ENCODE peak calls at places on chromosomes 1 and 21, in seven cellular contexts. One of them, this sample, is unnamed.

GRCh38 chr1:80656628-80657019 is 1144.1 kb upstream of the ADGRL2 start:
- DNase-seq in non-pigmented ciliary epithelial cell: no peak
- DNase-seq in EL: peak; percentile 18
- DNase-seq in left colon: no peak
- DNase-seq in choroid plexus epithelial cell: peak; percentile 2
- DNase-seq in stimulated activated naive B cell treated with anti-CD40 and anti-IgM and Interleukin-4, amounts not matched to agents 10 μg/mL and 1 μg/mL and 100 μg/mL, for 72 hours: no peak
- DNase-seq in T follicular helper cell: no peak
- DNase-seq in this sample: no peak

GRCh38 chr1:233010164-233010563 is 59.8 kb downstream of the NTPCR start:
- DNase-seq in left colon: no peak
- DNase-seq in stimulated activated naive B cell treated with anti-CD40 and anti-IgM and Interleukin-4, amounts not matched to agents 10 μg/mL and 1 μg/mL and 100 μg/mL, for 72 hours: no peak
- DNase-seq in choroid plexus epithelial cell: no peak
- DNase-seq in non-pigmented ciliary epithelial cell: no peak
- DNase-seq in T follicular helper cell: no peak
- DNase-seq in EL: peak; percentile 69
- DNase-seq in this sample: no peak

GRCh38 chr1:28737245-28738137 is 751 bp downstream of the YTHDF2 start:
- DNase-seq in EL: peak; percentile 56
- DNase-seq in choroid plexus epithelial cell: peak; percentile 45
- DNase-seq in stimulated activated naive B cell treated with anti-CD40 and anti-IgM and Interleukin-4, amounts not matched to agents 10 μg/mL and 1 μg/mL and 100 μg/mL, for 72 hours: peak; percentile 28
- DNase-seq in left colon: peak; percentile 62
- DNase-seq in non-pigmented ciliary epithelial cell: no peak
- DNase-seq in T follicular helper cell: peak; percentile 27
- DNase-seq in this sample: peak; percentile 68

GRCh38 chr1:227748496-227749182 is 13.4 kb downstream of the SNAP47 start:
- DNase-seq in non-pigmented ciliary epithelial cell: no peak
- DNase-seq in stimulated activated naive B cell treated with anti-CD40 and anti-IgM and Interleukin-4, amounts not matched to agents 10 μg/mL and 1 μg/mL and 100 μg/mL, for 72 hours: no peak
- DNase-seq in choroid plexus epithelial cell: no peak
- DNase-seq in left colon: no peak
- DNase-seq in EL: no peak
- DNase-seq in T follicular helper cell: no peak
- DNase-seq in this sample: no peak

GRCh38 chr1:89822999-89823628 is 2.3 kb downstream of the LRRC8D start:
- DNase-seq in choroid plexus epithelial cell: peak; percentile 79
- DNase-seq in left colon: no peak
- DNase-seq in non-pigmented ciliary epithelial cell: no peak
- DNase-seq in stimulated activated naive B cell treated with anti-CD40 and anti-IgM and Interleukin-4, amounts not matched to agents 10 μg/mL and 1 μg/mL and 100 μg/mL, for 72 hours: no peak
- DNase-seq in EL: peak; percentile 36
- DNase-seq in T follicular helper cell: no peak
- DNase-seq in this sample: no peak

GRCh38 chr1:95018602-95019369 is 54.0 kb downstream of the ALG14 start:
- DNase-seq in EL: peak; percentile 51
- DNase-seq in non-pigmented ciliary epithelial cell: no peak
- DNase-seq in choroid plexus epithelial cell: peak; percentile 38
- DNase-seq in stimulated activated naive B cell treated with anti-CD40 and anti-IgM and Interleukin-4, amounts not matched to agents 10 μg/mL and 1 μg/mL and 100 μg/mL, for 72 hours: no peak
- DNase-seq in T follicular helper cell: no peak
- DNase-seq in left colon: no peak
- DNase-seq in this sample: no peak

GRCh38 chr1:216722841-216723240 is 388 bp downstream of the ESRRG start:
- DNase-seq in non-pigmented ciliary epithelial cell: no peak
- DNase-seq in left colon: no peak
- DNase-seq in choroid plexus epithelial cell: no peak
- DNase-seq in EL: no peak
- DNase-seq in stimulated activated naive B cell treated with anti-CD40 and anti-IgM and Interleukin-4, amounts not matched to agents 10 μg/mL and 1 μg/mL and 100 μg/mL, for 72 hours: no peak
- DNase-seq in T follicular helper cell: no peak
- DNase-seq in this sample: no peak

GRCh38 chr1:28601696-28602095 is 9.6 kb downstream of the RAB42 start:
- DNase-seq in left colon: no peak
- DNase-seq in choroid plexus epithelial cell: peak; percentile 93
- DNase-seq in EL: peak; percentile 96
- DNase-seq in T follicular helper cell: no peak
- DNase-seq in non-pigmented ciliary epithelial cell: peak; percentile 83
- DNase-seq in stimulated activated naive B cell treated with anti-CD40 and anti-IgM and Interleukin-4, amounts not matched to agents 10 μg/mL and 1 μg/mL and 100 μg/mL, for 72 hours: no peak
- DNase-seq in this sample: peak; percentile 26

GRCh38 chr1:226047495-226047894 is 15.0 kb upstream of the H3-3A start:
- DNase-seq in T follicular helper cell: no peak
- DNase-seq in non-pigmented ciliary epithelial cell: no peak
- DNase-seq in left colon: no peak
- DNase-seq in stimulated activated naive B cell treated with anti-CD40 and anti-IgM and Interleukin-4, amounts not matched to agents 10 μg/mL and 1 μg/mL and 100 μg/mL, for 72 hours: no peak
- DNase-seq in choroid plexus epithelial cell: peak; percentile 70
- DNase-seq in EL: no peak
- DNase-seq in this sample: no peak

GRCh38 chr1:186498695-186499389 is 37.9 kb upstream of the PDC start:
- DNase-seq in T follicular helper cell: no peak
- DNase-seq in left colon: no peak
- DNase-seq in EL: peak; percentile 83
- DNase-seq in non-pigmented ciliary epithelial cell: peak; percentile 54
- DNase-seq in stimulated activated naive B cell treated with anti-CD40 and anti-IgM and Interleukin-4, amounts not matched to agents 10 μg/mL and 1 μg/mL and 100 μg/mL, for 72 hours: no peak
- DNase-seq in choroid plexus epithelial cell: peak; percentile 58
- DNase-seq in this sample: no peak

GRCh38 chr1:100443739-100444571 is 91.6 kb downstream of the CDC14A start:
- DNase-seq in T follicular helper cell: no peak
- DNase-seq in left colon: no peak
- DNase-seq in choroid plexus epithelial cell: peak; percentile 67
- DNase-seq in EL: peak; percentile 43
- DNase-seq in non-pigmented ciliary epithelial cell: peak; percentile 28
- DNase-seq in stimulated activated naive B cell treated with anti-CD40 and anti-IgM and Interleukin-4, amounts not matched to agents 10 μg/mL and 1 μg/mL and 100 μg/mL, for 72 hours: no peak
- DNase-seq in this sample: no peak

GRCh38 chr1:76303348-76303712 is 228.8 kb downstream of the ST6GALNAC3 start:
- DNase-seq in stimulated activated naive B cell treated with anti-CD40 and anti-IgM and Interleukin-4, amounts not matched to agents 10 μg/mL and 1 μg/mL and 100 μg/mL, for 72 hours: no peak
- DNase-seq in left colon: no peak
- DNase-seq in T follicular helper cell: no peak
- DNase-seq in non-pigmented ciliary epithelial cell: no peak
- DNase-seq in choroid plexus epithelial cell: peak; percentile 7
- DNase-seq in EL: no peak
- DNase-seq in this sample: no peak

GRCh38 chr1:180171691-180172090 is 17.0 kb downstream of the QSOX1 start:
- DNase-seq in choroid plexus epithelial cell: no peak
- DNase-seq in T follicular helper cell: no peak
- DNase-seq in non-pigmented ciliary epithelial cell: no peak
- DNase-seq in left colon: no peak
- DNase-seq in EL: no peak
- DNase-seq in stimulated activated naive B cell treated with anti-CD40 and anti-IgM and Interleukin-4, amounts not matched to agents 10 μg/mL and 1 μg/mL and 100 μg/mL, for 72 hours: no peak
- DNase-seq in this sample: no peak

GRCh38 chr1:26959722-26960624 is at the start of gene KDF1:
- DNase-seq in T follicular helper cell: peak; percentile 45
- DNase-seq in non-pigmented ciliary epithelial cell: no peak
- DNase-seq in EL: no peak
- DNase-seq in stimulated activated naive B cell treated with anti-CD40 and anti-IgM and Interleukin-4, amounts not matched to agents 10 μg/mL and 1 μg/mL and 100 μg/mL, for 72 hours: peak; percentile 10
- DNase-seq in left colon: peak; percentile 91
- DNase-seq in choroid plexus epithelial cell: no peak
- DNase-seq in this sample: no peak

GRCh38 chr21:35381743-35382310 is 332.7 kb upstream of the RUNX1 start:
- DNase-seq in T follicular helper cell: no peak
- DNase-seq in choroid plexus epithelial cell: no peak
- DNase-seq in non-pigmented ciliary epithelial cell: no peak
- DNase-seq in left colon: no peak
- DNase-seq in stimulated activated naive B cell treated with anti-CD40 and anti-IgM and Interleukin-4, amounts not matched to agents 10 μg/mL and 1 μg/mL and 100 μg/mL, for 72 hours: no peak
- DNase-seq in EL: no peak
- DNase-seq in this sample: no peak

GRCh38 chr1:116571215-116571919 is 541 bp upstream of the CD58 start:
- DNase-seq in left colon: no peak
- DNase-seq in choroid plexus epithelial cell: no peak
- DNase-seq in non-pigmented ciliary epithelial cell: no peak
- DNase-seq in T follicular helper cell: no peak
- DNase-seq in EL: no peak
- DNase-seq in stimulated activated naive B cell treated with anti-CD40 and anti-IgM and Interleukin-4, amounts not matched to agents 10 μg/mL and 1 μg/mL and 100 μg/mL, for 72 hours: no peak
- DNase-seq in this sample: no peak

GRCh38 chr1:26017606-26018005 is 4.0 kb upstream of the EXTL1 start:
- DNase-seq in T follicular helper cell: no peak
- DNase-seq in choroid plexus epithelial cell: no peak
- DNase-seq in left colon: no peak
- DNase-seq in non-pigmented ciliary epithelial cell: no peak
- DNase-seq in stimulated activated naive B cell treated with anti-CD40 and anti-IgM and Interleukin-4, amounts not matched to agents 10 μg/mL and 1 μg/mL and 100 μg/mL, for 72 hours: no peak
- DNase-seq in EL: peak; percentile 54
- DNase-seq in this sample: no peak

GRCh38 chr1:56202743-56203142 is 376.6 kb downstream of the PLPP3 start:
- DNase-seq in T follicular helper cell: no peak
- DNase-seq in non-pigmented ciliary epithelial cell: no peak
- DNase-seq in choroid plexus epithelial cell: no peak
- DNase-seq in EL: no peak
- DNase-seq in stimulated activated naive B cell treated with anti-CD40 and anti-IgM and Interleukin-4, amounts not matched to agents 10 μg/mL and 1 μg/mL and 100 μg/mL, for 72 hours: no peak
- DNase-seq in left colon: no peak
- DNase-seq in this sample: no peak

GRCh38 chr1:62508187-62508758 is 71.4 kb downstream of the USP1 start:
- DNase-seq in stimulated activated naive B cell treated with anti-CD40 and anti-IgM and Interleukin-4, amounts not matched to agents 10 μg/mL and 1 μg/mL and 100 μg/mL, for 72 hours: no peak
- DNase-seq in choroid plexus epithelial cell: peak; percentile 80
- DNase-seq in T follicular helper cell: no peak
- DNase-seq in left colon: no peak
- DNase-seq in non-pigmented ciliary epithelial cell: peak; percentile 18
- DNase-seq in EL: peak; percentile 44
- DNase-seq in this sample: peak; percentile 34

GRCh38 chr1:201324306-201324705 is 41.0 kb downstream of the PKP1 start:
- DNase-seq in EL: no peak
- DNase-seq in stimulated activated naive B cell treated with anti-CD40 and anti-IgM and Interleukin-4, amounts not matched to agents 10 μg/mL and 1 μg/mL and 100 μg/mL, for 72 hours: no peak
- DNase-seq in choroid plexus epithelial cell: no peak
- DNase-seq in T follicular helper cell: no peak
- DNase-seq in left colon: no peak
- DNase-seq in non-pigmented ciliary epithelial cell: no peak
- DNase-seq in this sample: no peak

GRCh38 chr1:67618285-67619018 is 66.5 kb upstream of the GADD45A start:
- DNase-seq in choroid plexus epithelial cell: peak; percentile 96
- DNase-seq in stimulated activated naive B cell treated with anti-CD40 and anti-IgM and Interleukin-4, amounts not matched to agents 10 μg/mL and 1 μg/mL and 100 μg/mL, for 72 hours: no peak
- DNase-seq in EL: peak; percentile 75
- DNase-seq in left colon: peak; percentile 24
- DNase-seq in non-pigmented ciliary epithelial cell: peak; percentile 83
- DNase-seq in T follicular helper cell: no peak
- DNase-seq in this sample: no peak

GRCh38 chr1:183543619-183544204 is 46.5 kb downstream of the NCF2 start:
- DNase-seq in stimulated activated naive B cell treated with anti-CD40 and anti-IgM and Interleukin-4, amounts not matched to agents 10 μg/mL and 1 μg/mL and 100 μg/mL, for 72 hours: no peak
- DNase-seq in choroid plexus epithelial cell: peak; percentile 87
- DNase-seq in T follicular helper cell: no peak
- DNase-seq in EL: peak; percentile 58
- DNase-seq in left colon: no peak
- DNase-seq in non-pigmented ciliary epithelial cell: peak; percentile 36
- DNase-seq in this sample: peak; percentile 23

GRCh38 chr1:223702735-223703667 is 9.3 kb upstream of the CAPN2 start:
- DNase-seq in stimulated activated naive B cell treated with anti-CD40 and anti-IgM and Interleukin-4, amounts not matched to agents 10 μg/mL and 1 μg/mL and 100 μg/mL, for 72 hours: no peak
- DNase-seq in left colon: no peak
- DNase-seq in choroid plexus epithelial cell: no peak
- DNase-seq in EL: peak; percentile 82
- DNase-seq in non-pigmented ciliary epithelial cell: no peak
- DNase-seq in T follicular helper cell: no peak
- DNase-seq in this sample: no peak

GRCh38 chr21:44926364-44927101 is 5.8 kb upstream of the ITGB2 start:
- DNase-seq in T follicular helper cell: peak; percentile 61
- DNase-seq in non-pigmented ciliary epithelial cell: no peak
- DNase-seq in EL: no peak
- DNase-seq in choroid plexus epithelial cell: no peak
- DNase-seq in left colon: no peak
- DNase-seq in stimulated activated naive B cell treated with anti-CD40 and anti-IgM and Interleukin-4, amounts not matched to agents 10 μg/mL and 1 μg/mL and 100 μg/mL, for 72 hours: no peak
- DNase-seq in this sample: no peak

GRCh38 chr1:94083653-94084052 is 37.3 kb downstream of the ABCA4 start:
- DNase-seq in stimulated activated naive B cell treated with anti-CD40 and anti-IgM and Interleukin-4, amounts not matched to agents 10 μg/mL and 1 μg/mL and 100 μg/mL, for 72 hours: no peak
- DNase-seq in left colon: no peak
- DNase-seq in non-pigmented ciliary epithelial cell: no peak
- DNase-seq in T follicular helper cell: no peak
- DNase-seq in choroid plexus epithelial cell: no peak
- DNase-seq in EL: no peak
- DNase-seq in this sample: no peak

GRCh38 chr21:34338226-34338625 is 25.6 kb upstream of the KCNE2 start:
- DNase-seq in left colon: no peak
- DNase-seq in non-pigmented ciliary epithelial cell: no peak
- DNase-seq in EL: no peak
- DNase-seq in choroid plexus epithelial cell: no peak
- DNase-seq in T follicular helper cell: no peak
- DNase-seq in stimulated activated naive B cell treated with anti-CD40 and anti-IgM and Interleukin-4, amounts not matched to agents 10 μg/mL and 1 μg/mL and 100 μg/mL, for 72 hours: no peak
- DNase-seq in this sample: no peak

GRCh38 chr1:69070660-69071373 is 496.9 kb upstream of the LRRC7 start:
- DNase-seq in non-pigmented ciliary epithelial cell: no peak
- DNase-seq in T follicular helper cell: no peak
- DNase-seq in choroid plexus epithelial cell: no peak
- DNase-seq in left colon: no peak
- DNase-seq in stimulated activated naive B cell treated with anti-CD40 and anti-IgM and Interleukin-4, amounts not matched to agents 10 μg/mL and 1 μg/mL and 100 μg/mL, for 72 hours: no peak
- DNase-seq in EL: no peak
- DNase-seq in this sample: no peak

GRCh38 chr1:226948996-226949395 is 8.9 kb downstream of the COQ8A start:
- DNase-seq in stimulated activated naive B cell treated with anti-CD40 and anti-IgM and Interleukin-4, amounts not matched to agents 10 μg/mL and 1 μg/mL and 100 μg/mL, for 72 hours: no peak
- DNase-seq in non-pigmented ciliary epithelial cell: no peak
- DNase-seq in left colon: no peak
- DNase-seq in choroid plexus epithelial cell: no peak
- DNase-seq in EL: no peak
- DNase-seq in T follicular helper cell: no peak
- DNase-seq in this sample: no peak

GRCh38 chr1:165637427-165637826 is 6.4 kb downstream of the MGST3 start:
- DNase-seq in T follicular helper cell: no peak
- DNase-seq in left colon: no peak
- DNase-seq in choroid plexus epithelial cell: peak; percentile 92
- DNase-seq in non-pigmented ciliary epithelial cell: no peak
- DNase-seq in stimulated activated naive B cell treated with anti-CD40 and anti-IgM and Interleukin-4, amounts not matched to agents 10 μg/mL and 1 μg/mL and 100 μg/mL, for 72 hours: no peak
- DNase-seq in EL: peak; percentile 32
- DNase-seq in this sample: no peak

GRCh38 chr1:227325195-227325594 is 6.9 kb upstream of the CDC42BPA start:
- DNase-seq in stimulated activated naive B cell treated with anti-CD40 and anti-IgM and Interleukin-4, amounts not matched to agents 10 μg/mL and 1 μg/mL and 100 μg/mL, for 72 hours: no peak
- DNase-seq in EL: no peak
- DNase-seq in T follicular helper cell: no peak
- DNase-seq in choroid plexus epithelial cell: no peak
- DNase-seq in left colon: no peak
- DNase-seq in non-pigmented ciliary epithelial cell: no peak
- DNase-seq in this sample: no peak

GRCh38 chr1:214882621-214883020 is 199.9 kb upstream of the KCNK2 start:
- DNase-seq in left colon: no peak
- DNase-seq in choroid plexus epithelial cell: no peak
- DNase-seq in T follicular helper cell: no peak
- DNase-seq in non-pigmented ciliary epithelial cell: no peak
- DNase-seq in EL: no peak
- DNase-seq in stimulated activated naive B cell treated with anti-CD40 and anti-IgM and Interleukin-4, amounts not matched to agents 10 μg/mL and 1 μg/mL and 100 μg/mL, for 72 hours: no peak
- DNase-seq in this sample: no peak

GRCh38 chr1:85494074-85494956 is 29.4 kb upstream of the DDAH1 start:
- DNase-seq in choroid plexus epithelial cell: no peak
- DNase-seq in stimulated activated naive B cell treated with anti-CD40 and anti-IgM and Interleukin-4, amounts not matched to agents 10 μg/mL and 1 μg/mL and 100 μg/mL, for 72 hours: no peak
- DNase-seq in EL: no peak
- DNase-seq in left colon: no peak
- DNase-seq in T follicular helper cell: no peak
- DNase-seq in non-pigmented ciliary epithelial cell: no peak
- DNase-seq in this sample: no peak

GRCh38 chr21:28793043-28793442 is 199.6 kb downstream of the LTN1 start:
- DNase-seq in EL: peak; percentile 45
- DNase-seq in choroid plexus epithelial cell: peak; percentile 79
- DNase-seq in T follicular helper cell: no peak
- DNase-seq in left colon: no peak
- DNase-seq in non-pigmented ciliary epithelial cell: no peak
- DNase-seq in stimulated activated naive B cell treated with anti-CD40 and anti-IgM and Interleukin-4, amounts not matched to agents 10 μg/mL and 1 μg/mL and 100 μg/mL, for 72 hours: no peak
- DNase-seq in this sample: no peak

GRCh38 chr1:225945564-225945963 is 4.5 kb upstream of the LEFTY2 start:
- DNase-seq in choroid plexus epithelial cell: no peak
- DNase-seq in non-pigmented ciliary epithelial cell: no peak
- DNase-seq in left colon: no peak
- DNase-seq in T follicular helper cell: no peak
- DNase-seq in stimulated activated naive B cell treated with anti-CD40 and anti-IgM and Interleukin-4, amounts not matched to agents 10 μg/mL and 1 μg/mL and 100 μg/mL, for 72 hours: no peak
- DNase-seq in EL: no peak
- DNase-seq in this sample: no peak

GRCh38 chr1:39105061-39105840 is 79.1 kb downstream of the NDUFS5 start:
- DNase-seq in stimulated activated naive B cell treated with anti-CD40 and anti-IgM and Interleukin-4, amounts not matched to agents 10 μg/mL and 1 μg/mL and 100 μg/mL, for 72 hours: peak; percentile 43
- DNase-seq in non-pigmented ciliary epithelial cell: no peak
- DNase-seq in choroid plexus epithelial cell: peak; percentile 69
- DNase-seq in T follicular helper cell: peak; percentile 46
- DNase-seq in EL: peak; percentile 71
- DNase-seq in left colon: peak; percentile 86
- DNase-seq in this sample: peak; percentile 78

GRCh38 chr1:92277105-92277504 is 21.7 kb downstream of the GLMN start:
- DNase-seq in T follicular helper cell: no peak
- DNase-seq in EL: peak; percentile 75
- DNase-seq in left colon: no peak
- DNase-seq in non-pigmented ciliary epithelial cell: peak; percentile 30
- DNase-seq in stimulated activated naive B cell treated with anti-CD40 and anti-IgM and Interleukin-4, amounts not matched to agents 10 μg/mL and 1 μg/mL and 100 μg/mL, for 72 hours: no peak
- DNase-seq in choroid plexus epithelial cell: peak; percentile 15
- DNase-seq in this sample: no peak

GRCh38 chr1:20616468-20617156 is 16.6 kb upstream of the PINK1 start:
- DNase-seq in non-pigmented ciliary epithelial cell: no peak
- DNase-seq in T follicular helper cell: no peak
- DNase-seq in choroid plexus epithelial cell: peak; percentile 23
- DNase-seq in left colon: no peak
- DNase-seq in stimulated activated naive B cell treated with anti-CD40 and anti-IgM and Interleukin-4, amounts not matched to agents 10 μg/mL and 1 μg/mL and 100 μg/mL, for 72 hours: no peak
- DNase-seq in EL: peak; percentile 31
- DNase-seq in this sample: peak; percentile 61

GRCh38 chr1:31239653-31240241 is at the start of gene NKAIN1:
- DNase-seq in left colon: peak; percentile 32
- DNase-seq in choroid plexus epithelial cell: no peak
- DNase-seq in T follicular helper cell: no peak
- DNase-seq in EL: peak; percentile 50
- DNase-seq in stimulated activated naive B cell treated with anti-CD40 and anti-IgM and Interleukin-4, amounts not matched to agents 10 μg/mL and 1 μg/mL and 100 μg/mL, for 72 hours: no peak
- DNase-seq in non-pigmented ciliary epithelial cell: no peak
- DNase-seq in this sample: no peak

This sample was measured in GM10248.